ENCODE peak calls at places on chromosomes 11 and 22, in five cellular contexts. A is gastrocnemius medialis, R is testis, N is IMR-90, L is ovary. V is an unnamed sample.
A peak's percentile ranks its signal among the peaks of the same experiment; 100 is the strongest.

GRCh38 chr11:95228081-95228859 is 2.7 kb downstream of the SESN3 start:
- DNase-seq in R (no peak), N (no peak), A (no peak), L (no peak), V (no peak)

GRCh38 chr22:42830161-42830560 is 26.9 kb downstream of the ARFGAP3 start:
- DNase-seq in R (peak; percentile 7), L (no peak), N (no peak), A (no peak), V (no peak)

GRCh38 chr11:113540416-113541330 is 65.5 kb upstream of the DRD2 start:
- DNase-seq in R (no peak), N (no peak), A (no peak), L (no peak), V (no peak)

GRCh38 chr11:103920449-103920848 is 116.0 kb upstream of the DDI1 start:
- DNase-seq in N (peak; percentile 73), R (no peak), L (no peak), A (no peak), V (no peak)

GRCh38 chr22:22865311-22866072 is 22.1 kb upstream of the IGLL5 start:
- DNase-seq in R (no peak), A (no peak), L (no peak), N (no peak), V (peak; percentile 79)

GRCh38 chr11:27040302-27041115 is at the start of gene BBOX1:
- DNase-seq in N (no peak), R (peak; percentile 35), L (no peak), A (no peak), V (no peak)

GRCh38 chr22:31103899-31104694 is 3.3 kb downstream of the SELENOM start:
- DNase-seq in N (no peak), A (no peak), L (no peak), R (peak; percentile 56), V (no peak)

GRCh38 chr22:48060266-48060665 is 1297.8 kb downstream of the TBC1D22A start:
- DNase-seq in A (no peak), L (no peak), N (no peak), R (no peak), V (no peak)

GRCh38 chr11:123145220-123145619 is 49.8 kb downstream of the CLMP start:
- DNase-seq in L (peak; percentile 49), R (no peak), A (peak; percentile 25), N (peak; percentile 87), V (no peak)

GRCh38 chr11:92279056-92279455 is 54.4 kb downstream of the FAT3 start:
- DNase-seq in N (no peak), L (no peak), A (no peak), R (no peak), V (no peak)
- H3K27ac ChIP-seq in N (no peak overlapping the region), L (no peak overlapping the region), A (no peak overlapping the region), R (no peak overlapping the region), V (no peak overlapping the region)

GRCh38 chr22:37148031-37148651 is 1.6 kb downstream of the IL2RB start:
- DNase-seq in R (no peak), N (no peak), A (no peak), L (no peak), V (no peak)
- H3K4me3 ChIP-seq in R (no peak overlapping the region), N (no peak overlapping the region), A (no peak overlapping the region), L (no peak overlapping the region), V (no peak overlapping the region)

GRCh38 chr22:37485714-37486223 is 415 bp downstream of the MFNG start:
- DNase-seq in N (no peak), L (no peak), R (no peak), A (no peak), V (no peak)

GRCh38 chr22:37483594-37484114 is 2.5 kb downstream of the MFNG start:
- DNase-seq in L (no peak), A (no peak), R (no peak), N (no peak), V (no peak)

GRCh38 chr22:37486224-37486845 is at the start of gene MFNG:
- DNase-seq in L (no peak), R (peak; percentile 83), N (peak; percentile 6), A (peak; percentile 45), V (no peak)

GRCh38 chr22:37484115-37485005 is 1.8 kb downstream of the MFNG start:
- DNase-seq in R (peak; percentile 61), L (no peak), A (peak; percentile 47), N (no peak), V (peak; percentile 93)

DNA sequence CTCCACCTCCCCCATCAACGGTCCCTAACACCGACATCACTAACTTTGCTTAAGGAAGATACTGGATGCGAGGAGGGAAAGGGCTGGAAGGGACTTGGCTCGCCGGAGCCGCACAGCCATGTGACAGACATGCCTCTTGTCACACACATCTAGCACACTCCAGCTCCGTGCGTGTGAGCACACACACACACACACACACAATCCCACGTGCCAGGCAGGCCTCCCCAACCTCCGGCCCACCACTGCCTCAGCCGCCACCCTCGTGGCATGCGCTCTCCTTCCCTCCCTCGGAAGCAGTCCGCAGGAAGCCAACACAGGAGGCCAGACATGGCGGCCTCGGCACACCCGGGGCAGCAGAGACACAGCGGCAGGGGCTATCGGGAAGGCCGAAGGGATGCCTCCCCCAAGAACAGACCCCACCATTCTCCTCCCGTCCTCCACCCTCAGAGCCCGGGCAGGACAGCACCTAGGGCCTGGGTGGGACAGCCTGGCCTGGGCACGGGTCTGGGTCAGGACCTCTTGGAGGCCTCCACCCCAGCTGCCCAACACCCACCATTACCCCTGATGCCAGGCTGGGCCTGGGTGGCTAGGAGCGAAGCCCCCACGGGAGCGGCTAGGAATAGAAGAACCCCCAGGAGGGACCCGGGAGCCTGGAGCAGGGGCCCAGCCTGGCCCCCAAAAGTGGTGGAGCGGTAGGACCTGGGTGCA is 1.0 kb downstream of the MFNG start:
- DNase-seq in L (no peak), N (no peak), A (no peak), R (no peak), V (no peak)
- TF ChIP-seq POLR2A in L (no peak), N (no peak), A (no peak), R (no peak), V (no peak)

GRCh38 chr11:61445535-61445934 is 15.6 kb downstream of the SDHAF2 start:
- DNase-seq in N (peak; percentile 19), A (no peak), R (no peak), L (no peak), V (no peak)
- H3K27ac ChIP-seq in N (no peak overlapping the region), A (peak overlapping the region; percentile 86), R (peak overlapping the region; percentile 18), L (no peak overlapping the region), V (peak overlapping the region; percentile 75)

GRCh38 chr11:17476317-17477083 is at the start of gene ABCC8:
- DNase-seq in R (no peak), L (no peak), A (no peak), N (no peak), V (no peak)
- H3K4me3 ChIP-seq in R (peak within 1 kb of the TSS; percentile 56), L (no peak within 1 kb of the TSS), A (peak within 1 kb of the TSS; percentile 41), N (no peak within 1 kb of the TSS), V (peak within 1 kb of the TSS; percentile 37)

DNA sequence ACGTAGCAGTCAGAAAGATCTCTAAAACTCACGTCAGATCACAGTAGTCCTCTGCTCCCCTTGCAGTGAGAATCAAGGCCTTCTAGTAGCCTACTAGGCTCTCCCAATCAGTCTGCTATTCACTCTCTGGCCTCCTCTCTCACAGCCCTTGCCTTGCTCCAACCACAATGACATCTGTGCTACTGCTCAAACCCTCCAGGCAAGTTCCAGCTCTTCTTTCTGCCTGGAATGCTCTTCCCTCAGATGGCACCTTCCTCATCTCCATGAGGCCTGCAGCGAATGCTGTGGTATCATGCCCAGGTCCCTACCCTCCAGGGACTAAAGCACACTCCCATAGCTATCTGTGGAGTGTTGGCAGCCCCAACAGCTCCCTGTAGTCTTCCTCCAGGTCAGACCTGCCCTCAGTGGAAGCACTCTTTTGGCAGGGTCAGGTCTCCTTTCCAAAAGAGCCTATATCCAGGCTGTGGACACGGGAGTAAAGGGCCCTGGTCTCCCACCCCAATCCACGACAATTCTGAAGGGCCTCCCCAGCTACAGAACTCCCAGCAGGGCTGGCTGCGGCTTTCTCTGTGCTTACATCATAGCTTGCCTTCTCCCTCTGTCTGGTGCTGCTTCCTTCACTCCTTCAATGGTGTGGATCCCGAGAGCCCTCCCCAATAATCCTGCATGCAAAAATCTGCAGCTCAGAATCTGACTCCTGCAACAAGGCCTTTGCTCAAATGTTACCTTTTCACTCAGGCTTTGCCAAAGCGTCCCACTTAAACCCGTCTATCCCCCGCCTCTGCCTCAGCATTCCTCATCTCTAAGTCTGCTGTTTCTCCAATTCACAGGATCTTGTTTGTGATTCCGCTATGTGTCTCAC is 8.9 kb downstream of the HIRA start:
- DNase-seq in N (no peak), R (no peak), A (no peak), L (no peak), V (no peak)
- TF ChIP-seq POLR2A in N (no peak), R (no peak), A (no peak), L (no peak), V (no peak)

DNA sequence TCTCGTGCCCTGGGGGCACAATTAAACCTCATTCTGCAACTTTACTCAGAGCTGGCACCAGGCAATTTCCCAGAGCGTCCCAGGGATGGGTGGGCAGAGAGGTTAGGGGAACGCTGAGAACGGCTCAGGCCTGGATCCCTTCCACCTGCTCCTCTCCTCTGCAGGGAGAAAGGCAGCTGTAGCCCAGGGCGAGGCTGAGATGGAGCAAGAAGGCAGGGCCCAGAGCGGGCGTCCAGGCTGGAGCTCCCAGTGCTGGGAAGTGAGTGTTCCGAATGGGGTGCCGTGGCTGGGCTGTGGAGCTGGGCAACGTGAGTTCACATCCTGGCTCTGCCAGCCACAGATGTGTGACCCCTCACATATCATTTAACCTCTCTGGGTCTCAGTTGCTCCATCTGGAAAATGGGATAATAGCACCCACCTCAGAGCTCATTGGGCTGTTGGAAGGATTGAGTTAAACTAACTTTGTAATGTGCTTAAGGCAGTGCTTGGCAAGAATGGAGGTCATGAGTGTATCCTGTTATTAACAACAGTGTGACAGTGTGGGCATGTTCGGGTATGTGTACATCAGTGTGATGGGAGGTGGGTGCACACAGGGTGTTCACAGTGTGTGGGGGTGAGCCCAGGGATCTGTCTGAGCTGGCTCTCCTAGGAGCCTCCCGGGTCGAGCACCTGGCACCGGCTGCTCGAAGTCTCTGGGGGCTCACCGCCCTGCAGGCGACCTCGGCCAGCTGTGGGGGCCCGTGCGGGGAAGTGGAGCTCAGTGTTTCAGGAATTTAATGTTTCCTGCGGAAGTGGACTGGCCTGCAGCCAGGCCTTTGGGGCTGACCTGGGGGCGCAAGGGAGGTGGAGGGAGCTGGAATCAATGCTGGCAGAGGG is 15.6 kb downstream of the OTUB1 start:
- DNase-seq in R (no peak), A (no peak), L (peak; percentile 60), N (no peak), V (no peak)
- H3K27ac ChIP-seq in R (no peak overlapping the region), A (no peak overlapping the region), L (no peak overlapping the region), N (no peak overlapping the region), V (no peak overlapping the region)

GRCh38 chr11:59173964-59174663 is 2.2 kb downstream of the DTX4 start:
- DNase-seq in R (no peak), L (peak; percentile 26), N (peak; percentile 59), A (no peak), V (peak; percentile 83)

GRCh38 chr11:59174664-59175033 is 2.7 kb downstream of the DTX4 start:
- DNase-seq in A (no peak), R (no peak), L (peak; percentile 37), N (peak; percentile 70), V (no peak)

GRCh38 chr11:59176330-59176729 is 4.4 kb downstream of the DTX4 start:
- DNase-seq in R (no peak), N (no peak), A (no peak), L (no peak), V (peak; percentile 70)

GRCh38 chr11:59173080-59173963 is 1.4 kb downstream of the DTX4 start:
- DNase-seq in L (peak; percentile 42), A (no peak), R (peak; percentile 54), N (peak; percentile 30), V (peak; percentile 90)

DNA sequence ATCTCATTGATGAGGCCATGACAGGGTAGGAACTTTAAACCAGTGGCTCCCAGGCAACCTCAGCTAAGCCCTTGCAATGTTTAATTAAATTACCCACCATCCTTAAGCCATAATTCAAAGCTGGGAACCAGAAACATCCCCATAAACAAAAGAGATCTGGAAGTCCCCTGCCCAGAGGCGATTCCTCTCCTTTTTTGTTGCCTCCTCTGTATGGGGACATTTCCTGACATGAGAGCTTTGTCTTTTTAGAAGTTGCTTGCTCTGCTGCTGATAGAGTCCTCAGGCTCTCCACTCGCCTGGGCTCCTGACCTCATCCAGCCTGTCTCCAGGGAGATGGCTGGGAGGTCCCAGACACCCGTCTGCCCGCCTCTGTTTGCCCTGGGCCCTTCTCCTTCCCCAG is 3.2 kb downstream of the DTX4 start:
- DNase-seq in N (no peak), R (no peak), A (no peak), L (no peak), V (peak; percentile 79)
- H3K4me3 ChIP-seq in N (no peak overlapping the region), R (no peak overlapping the region), A (no peak overlapping the region), L (no peak overlapping the region), V (no peak overlapping the region)

V was measured in esophagus muscularis mucosa.